ENCODE peak calls at places on chromosomes 3 and 15, in nine cellular contexts. O is IMR-90, B is tibial nerve, R is AG04450, A is neural progenitor cell, X is RWPE2, E is fibroblast of pulmonary artery, P is esophagus muscularis mucosa, Q is lower lobe of right lung. W is an unnamed sample.
A peak's percentile ranks its signal among the peaks of the same experiment; 100 is the strongest.

GRCh38 chr15:39582286-39582976 is 1.6 kb downstream of the THBS1 start:
- DNase-seq in Q (no peak), E (peak; percentile 79), O (peak; percentile 73), X (no peak), A (no peak), R (no peak), B (no peak), P (peak; percentile 92), W (no peak)

GRCh38 chr15:48426047-48426446 is 94.8 kb downstream of the DUT start:
- DNase-seq in P (no peak), Q (no peak), B (no peak), R (no peak), E (no peak), A (no peak), O (no peak), X (no peak), W (no peak)

GRCh38 chr3:104367000-104367399 is 999.7 kb upstream of the ALCAM start:
- DNase-seq in X (no peak), A (no peak), P (no peak), E (peak; percentile 11), O (no peak), B (no peak), R (no peak), Q (no peak), W (no peak)

GRCh38 chr3:111761309-111761795 is 97.7 kb upstream of the PHLDB2 start:
- DNase-seq in R (no peak), B (no peak), O (peak; percentile 85), Q (no peak), P (no peak), E (peak; percentile 59), X (peak; percentile 80), A (no peak), W (no peak)

GRCh38 chr3:114231616-114232015 is 5.8 kb downstream of the ZNF80 start:
- DNase-seq in Q (no peak), R (no peak), B (no peak), P (no peak), E (no peak), O (no peak), X (no peak), A (no peak), W (no peak)

GRCh38 chr3:187777331-187778046 is 32.2 kb upstream of the BCL6 start:
- DNase-seq in A (no peak), O (peak; percentile 27), X (no peak), Q (no peak), E (peak; percentile 7), B (no peak), R (no peak), P (no peak), W (no peak)

GRCh38 chr3:56915969-56916586 is 114.3 kb upstream of the ARHGEF3 start:
- DNase-seq in X (no peak), A (peak; percentile 41), O (no peak), E (no peak), Q (peak; percentile 62), R (no peak), P (no peak), B (no peak), W (no peak)

GRCh38 chr3:197793246-197793645 is 2.2 kb downstream of the LRCH3 start:
- DNase-seq in O (peak; percentile 63), X (no peak), P (no peak), Q (no peak), R (no peak), E (peak; percentile 50), B (no peak), A (no peak), W (no peak)

GRCh38 chr3:120145498-120146285 is 51.4 kb upstream of the GSK3B start:
- DNase-seq in A (no peak), R (no peak), X (peak; percentile 86), Q (no peak), O (peak; percentile 41), B (no peak), P (no peak), E (peak; percentile 34), W (no peak)

GRCh38 chr15:99999282-100000070 is 266.2 kb upstream of the LYSMD4 start:
- DNase-seq in O (no peak), B (no peak), E (no peak), Q (no peak), A (no peak), X (peak; percentile 61), P (no peak), R (no peak), W (no peak)

GRCh38 chr3:145639207-145639606 is 521.8 kb downstream of the PLOD2 start:
- DNase-seq in Q (no peak), R (no peak), O (no peak), E (peak; percentile 1), B (no peak), A (no peak), P (no peak), X (no peak), W (no peak)

GRCh38 chr3:127457094-127457475 is 133.4 kb downstream of the TPRA1 start:
- DNase-seq in B (no peak), O (peak; percentile 60), E (peak; percentile 80), X (peak; percentile 84), Q (no peak), P (no peak), A (peak; percentile 73), R (no peak), W (no peak)

GRCh38 chr3:46695962-46696922 is 2.8 kb upstream of the ALS2CL start:
- DNase-seq in Q (no peak), B (no peak), O (peak; percentile 29), P (no peak), A (no peak), X (no peak), E (no peak), R (no peak), W (no peak)

GRCh38 chr3:46694520-46694919 is 1.0 kb upstream of the ALS2CL start:
- DNase-seq in P (no peak), R (no peak), X (no peak), O (no peak), A (no peak), Q (no peak), E (no peak), B (no peak), W (no peak)

GRCh38 chr3:46693038-46693896 is at the start of gene ALS2CL:
- DNase-seq in B (no peak), R (no peak), O (no peak), Q (peak; percentile 81), X (peak; percentile 86), A (peak; percentile 69), E (no peak), P (no peak), W (no peak)

GRCh38 chr3:46693897-46694235 is 387 bp upstream of the ALS2CL start:
- DNase-seq in P (no peak), Q (peak; percentile 67), A (no peak), X (no peak), B (no peak), O (no peak), E (no peak), R (no peak), W (no peak)

GRCh38 chr3:46695177-46695961 is 1.9 kb upstream of the ALS2CL start:
- DNase-seq in A (peak; percentile 64), X (no peak), E (peak; percentile 82), P (no peak), B (peak; percentile 27), Q (peak; percentile 83), R (no peak), O (no peak), W (no peak)
- TF ChIP-seq CTCF in A (peak; percentile 55), X (peak; percentile 15), E (peak; percentile 22), P (no peak), B (no peak), Q (peak; percentile 24), R (peak; percentile 34), O (peak; percentile 24), W (peak; percentile 50)

DNA sequence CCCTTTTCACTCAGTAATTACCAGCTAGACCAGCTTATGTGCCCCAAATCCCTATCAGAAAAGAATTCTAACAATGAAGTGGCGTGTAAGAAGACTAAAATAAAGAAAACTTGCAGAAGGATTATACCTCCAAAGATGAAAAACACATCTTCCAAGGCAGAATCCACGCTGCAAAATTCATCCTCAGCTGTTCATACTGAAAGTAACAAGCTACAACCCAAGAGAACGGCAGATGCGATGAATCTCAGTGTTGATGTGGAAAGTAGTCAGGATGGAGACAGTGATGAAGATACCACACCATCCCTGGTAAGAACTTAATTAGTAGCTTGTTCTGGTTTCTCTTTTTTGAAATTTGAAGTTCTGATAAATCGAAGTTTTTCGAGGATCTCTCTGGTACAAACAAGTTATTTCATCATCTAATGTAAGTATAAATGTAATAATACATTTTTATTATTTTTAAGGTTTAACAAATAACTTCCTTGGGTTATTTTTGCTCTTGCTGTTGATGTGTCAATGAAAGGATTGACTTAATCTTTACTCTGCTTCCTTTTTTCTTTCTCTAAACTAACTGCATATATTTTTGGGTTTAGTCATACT is 1.4 kb downstream of the WDR76 start:
- DNase-seq in A (peak; percentile 5), X (no peak), R (no peak), E (peak; percentile 10), O (peak; percentile 19), Q (no peak), B (no peak), P (no peak), W (no peak)
- H3K4me3 ChIP-seq in A (peak overlapping the region; percentile 51), X (peak overlapping the region; percentile 51), R (peak overlapping the region; percentile 75), E (peak overlapping the region; percentile 69), O (peak overlapping the region; percentile 24), Q (no peak overlapping the region), B (no peak overlapping the region), P (no peak overlapping the region), W (peak overlapping the region; percentile 76)

DNA sequence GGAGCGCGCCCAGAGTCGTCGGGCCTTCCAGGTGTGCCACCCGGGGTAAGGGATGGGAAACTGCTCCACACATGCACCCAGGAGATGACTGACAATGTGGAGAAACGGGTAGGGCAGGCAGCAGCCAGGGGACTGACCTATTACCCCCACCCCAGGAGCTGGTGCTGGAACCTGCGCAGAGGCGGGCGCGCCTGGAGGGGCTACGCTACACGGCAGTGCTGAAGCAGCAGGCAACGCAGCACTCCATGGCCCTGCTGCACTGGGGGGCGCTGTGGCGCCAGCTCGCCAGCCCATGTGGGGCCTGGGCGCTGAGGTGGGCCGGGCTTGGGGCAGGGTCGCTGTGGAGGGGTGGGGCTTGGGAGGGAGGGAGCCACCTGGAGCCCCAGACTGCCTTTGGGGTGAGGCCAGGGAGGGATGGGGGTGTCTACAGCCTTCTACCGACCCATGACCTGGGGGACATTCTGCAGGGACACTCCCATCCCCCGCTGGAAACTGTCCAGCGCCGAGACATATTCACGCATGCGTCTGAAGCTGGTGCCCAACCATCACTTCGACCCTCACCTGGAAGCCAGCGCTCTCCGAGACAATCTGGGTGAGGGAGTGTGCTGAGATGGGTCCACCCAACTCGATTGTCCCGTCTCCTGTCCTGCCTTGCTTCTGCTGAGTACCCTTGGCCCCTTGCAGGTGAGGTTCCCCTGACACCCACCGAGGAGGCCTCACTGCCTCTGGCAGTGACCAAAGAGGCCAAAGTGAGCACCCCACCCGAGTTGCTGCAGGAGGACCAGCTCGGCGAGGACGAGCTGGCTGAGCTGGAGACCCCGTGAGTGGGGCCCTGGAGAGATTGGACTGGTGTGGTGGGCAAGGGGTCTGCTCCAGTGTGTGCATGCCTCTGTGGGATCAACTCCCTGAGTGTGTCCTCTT is 23.3 kb downstream of the NBEAL2 start:
- DNase-seq in X (peak; percentile 42), B (no peak), R (no peak), Q (no peak), O (no peak), E (no peak), P (no peak), A (peak; percentile 68), W (no peak)
- TF ChIP-seq CTCF in X (no peak), B (no peak), R (no peak), Q (peak; percentile 6), O (no peak), E (peak; percentile 2), P (no peak), A (peak; percentile 56), W (no peak)

DNA sequence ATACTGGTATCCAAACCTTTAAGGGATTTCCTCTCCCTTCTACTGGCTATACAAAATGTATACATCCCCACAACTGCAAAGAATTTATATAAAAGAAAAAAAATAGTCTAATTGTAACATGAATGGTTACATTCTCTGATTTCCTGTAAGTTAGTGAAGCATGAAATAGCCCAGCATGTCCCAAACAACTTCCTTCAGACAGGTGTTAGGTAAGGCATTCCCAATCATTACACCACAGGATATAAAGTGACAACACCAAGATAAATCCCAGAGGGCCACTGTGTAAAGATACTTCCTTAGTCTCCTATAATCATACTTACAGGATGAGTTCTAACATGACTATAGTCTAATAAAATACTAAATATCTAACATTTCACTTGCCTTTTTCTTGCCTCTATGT is 7.6 kb downstream of the CMTM6 start:
- DNase-seq in E (no peak), O (no peak), X (no peak), B (no peak), P (no peak), A (no peak), Q (no peak), R (no peak), W (no peak)
- H3K4me3 ChIP-seq in E (no peak overlapping the region), O (no peak overlapping the region), X (no peak overlapping the region), B (no peak overlapping the region), P (no peak overlapping the region), A (no peak overlapping the region), Q (no peak overlapping the region), R (no peak overlapping the region), W (no peak overlapping the region)

W was measured in GM12864.